ENCODE peak calls at places on chromosome X, in nine cellular contexts. W, X, E, F, C, L, S, R and M are unnamed samples.
A peak's percentile ranks its signal among the peaks of the same experiment; 100 is the strongest.

GRCh38 chrX:15929231-15929630 is 74.6 kb upstream of the AP1S2 start:
- DNase-seq in R (no peak), X (no peak), S (no peak), F (no peak), E (no peak), W (no peak), C (peak; percentile 7), L (peak; percentile 3), M (no peak)

GRCh38 chrX:40107291-40108083 is 9.7 kb upstream of the BCOR start:
- DNase-seq in C (peak; percentile 64), F (no peak), R (no peak), E (no peak), X (peak; percentile 73), L (no peak), S (peak; percentile 55), W (no peak), M (no peak)

GRCh38 chrX:80766916-80767315 is 42.8 kb downstream of the BRWD3 start:
- DNase-seq in F (no peak), W (no peak), E (no peak), L (no peak), X (no peak), C (no peak), R (no peak), S (no peak), M (no peak)

GRCh38 chrX:51614353-51614752 is 4.4 kb downstream of the CENPVL3 start:
- DNase-seq in L (peak; percentile 35), X (no peak), R (peak; percentile 18), S (no peak), C (peak; percentile 18), F (peak; percentile 13), E (no peak), W (no peak), M (peak; percentile 51)

GRCh38 chrX:109774706-109775105 is 41.6 kb upstream of the ACSL4 start:
- DNase-seq in C (peak; percentile 87), X (no peak), E (no peak), W (no peak), L (peak; percentile 68), F (no peak), R (peak; percentile 46), S (no peak), M (peak; percentile 76)

GRCh38 chrX:130393451-130394074 is 8.1 kb upstream of the GPR119 start:
- DNase-seq in S (peak; percentile 1), E (no peak), F (peak; percentile 25), W (no peak), X (peak; percentile 48), L (peak; percentile 15), R (peak; percentile 28), C (peak; percentile 43), M (peak; percentile 49)

GRCh38 chrX:15738686-15739016 is 581 bp downstream of the CA5B start:
- DNase-seq in S (no peak), C (no peak), X (no peak), F (no peak), W (no peak), R (peak; percentile 3), L (no peak), E (no peak), M (peak; percentile 1)

GRCh38 chrX:65589304-65589703 is 54.7 kb upstream of the LAS1L start:
- DNase-seq in X (no peak), E (no peak), F (no peak), W (no peak), C (no peak), S (no peak), R (no peak), L (no peak), M (no peak)

GRCh38 chrX:35919536-35920309 is at the start of gene CFAP47:
- DNase-seq in C (no peak), X (no peak), F (peak; percentile 35), S (no peak), L (no peak), R (peak; percentile 4), E (no peak), W (no peak), M (peak; percentile 18)

GRCh38 chrX:151167791-151168345 is 8.5 kb upstream of the GPR50 start:
- DNase-seq in F (no peak), C (no peak), R (no peak), E (no peak), W (no peak), S (no peak), L (no peak), X (no peak), M (no peak)

GRCh38 chrX:21479695-21480280 is 105.6 kb downstream of the CNKSR2 start:
- DNase-seq in F (peak; percentile 42), X (no peak), W (no peak), C (peak; percentile 31), L (peak; percentile 10), S (peak; percentile 65), R (peak; percentile 11), E (no peak), M (peak; percentile 59)

GRCh38 chrX:132638313-132638712 is 149.5 kb upstream of the MBNL3 start:
- DNase-seq in W (no peak), X (no peak), S (no peak), E (no peak), C (no peak), F (no peak), R (no peak), L (no peak), M (no peak)

GRCh38 chrX:69365755-69366154 is 138.4 kb upstream of the NALF2 start:
- DNase-seq in L (no peak), F (no peak), E (no peak), S (no peak), X (no peak), R (no peak), C (no peak), W (no peak), M (no peak)

GRCh38 chrX:155880586-155881157 is 473 bp upstream of the VAMP7 start:
- DNase-seq in L (no peak), X (no peak), F (no peak), E (no peak), C (peak; percentile 11), W (no peak), S (peak; percentile 26), R (peak; percentile 26), M (peak; percentile 14)

GRCh38 chrX:148530464-148531077 is 30.2 kb downstream of the AFF2 start:
- DNase-seq in E (no peak), F (no peak), S (no peak), W (no peak), X (no peak), C (no peak), R (peak; percentile 4), L (peak; percentile 6), M (peak; percentile 31)

GRCh38 chrX:107674480-107675364 is 46.4 kb downstream of the PRPS1 start:
- DNase-seq in F (no peak), W (no peak), C (no peak), S (peak; percentile 73), R (peak; percentile 68), E (no peak), X (peak; percentile 59), L (peak; percentile 17), M (peak; percentile 50)

GRCh38 chrX:126770179-126770578 is 49.4 kb upstream of the PRR32 start:
- DNase-seq in R (no peak), C (no peak), E (no peak), W (no peak), S (no peak), L (no peak), F (peak; percentile 25), X (no peak), M (peak; percentile 13)

GRCh38 chrX:24131476-24131875 is 18.1 kb upstream of the ZFX start:
- DNase-seq in E (no peak), X (no peak), R (no peak), L (no peak), S (no peak), F (no peak), C (peak; percentile 50), W (no peak), M (no peak)

GRCh38 chrX:103376979-103377324 is 614 bp downstream of the BEX3 start:
- DNase-seq in S (no peak), C (no peak), E (no peak), W (no peak), X (peak; percentile 35), F (no peak), R (peak; percentile 9), L (peak; percentile 11), M (no peak)

GRCh38 chrX:33725556-33726232 is 406.4 kb downstream of the FAM47A start:
- DNase-seq in L (no peak), E (no peak), X (no peak), W (no peak), R (peak; percentile 16), F (peak; percentile 22), C (no peak), S (no peak), M (peak; percentile 54)

GRCh38 chrX:39729834-39730670 is 367.7 kb downstream of the BCOR start:
- DNase-seq in W (no peak), L (peak; percentile 55), R (peak; percentile 97), S (no peak), C (no peak), E (no peak), F (peak; percentile 47), X (no peak), M (no peak)

GRCh38 chrX:132488819-132489255 is at the start of gene MBNL3:
- DNase-seq in E (no peak), C (peak; percentile 26), X (peak; percentile 59), W (peak; percentile 49), L (peak; percentile 20), R (peak; percentile 50), F (no peak), S (no peak), M (peak; percentile 51)

GRCh38 chrX:45850197-45850774 is 649.6 kb upstream of the DIPK2B start:
- DNase-seq in L (peak; percentile 18), C (peak; percentile 11), X (no peak), R (peak; percentile 20), E (no peak), F (no peak), W (no peak), S (no peak), M (peak; percentile 41)

GRCh38 chrX:149829751-149830191 is 48.0 kb downstream of the MAGEA9 start:
- DNase-seq in L (peak; percentile 68), F (no peak), S (no peak), C (peak; percentile 53), E (no peak), R (peak; percentile 63), W (no peak), X (no peak), M (peak; percentile 77)

GRCh38 chrX:119885554-119886428 is 9.9 kb upstream of the AKAP14 start:
- DNase-seq in W (no peak), F (no peak), S (no peak), X (no peak), R (peak; percentile 55), C (peak; percentile 45), E (no peak), L (no peak), M (no peak)

GRCh38 chrX:144896323-144896722 is 351.0 kb upstream of the SPANXN1 start:
- DNase-seq in F (no peak), L (no peak), S (no peak), C (no peak), R (peak; percentile 34), W (no peak), X (no peak), E (no peak), M (peak; percentile 0)

GRCh38 chrX:148333989-148334388 is 166.4 kb upstream of the AFF2 start:
- DNase-seq in E (no peak), W (no peak), R (no peak), X (no peak), C (no peak), F (no peak), S (no peak), L (no peak), M (no peak)

GRCh38 chrX:49878128-49878833 is 1.0 kb upstream of the USP27X start:
- DNase-seq in L (no peak), E (no peak), W (no peak), X (no peak), R (no peak), F (no peak), C (no peak), S (peak; percentile 28), M (no peak)

GRCh38 chrX:87409113-87409841 is 108.3 kb upstream of the KLHL4 start:
- DNase-seq in L (peak; percentile 90), X (peak; percentile 43), S (no peak), C (no peak), R (peak; percentile 93), W (no peak), E (no peak), F (peak; percentile 0), M (peak; percentile 54)

GRCh38 chrX:140431521-140431920 is 73.3 kb downstream of the SOX3 start:
- DNase-seq in E (no peak), X (no peak), W (no peak), R (peak; percentile 24), F (no peak), S (no peak), L (peak; percentile 69), C (peak; percentile 16), M (peak; percentile 30)

GRCh38 chrX:3811331-3812311 is 98.2 kb upstream of the PRKX start:
- DNase-seq in R (peak; percentile 46), E (no peak), L (peak; percentile 22), X (no peak), W (peak; percentile 36), F (no peak), S (peak; percentile 14), C (peak; percentile 14), M (peak; percentile 31)